ENCODE peak calls at places on chromosomes 7 and 10, in ten cellular contexts. R, L, V, J, K, O, I, E, T and D are unnamed samples.
A peak's percentile ranks its signal among the peaks of the same experiment; 100 is the strongest.

GRCh38 chr10:75234683-75235374 is 928 bp downstream of the COMTD1 start:
- DNase-seq in R (peak; percentile 69), L (no peak), V (no peak), J (peak; percentile 15), K (peak; percentile 34), O (no peak), I (no peak), E (peak; percentile 51), T (no peak), D (peak; percentile 38)

GRCh38 chr10:97124211-97124610 is 61.5 kb downstream of the SLIT1 start:
- DNase-seq in R (no peak), L (no peak), V (no peak), J (no peak), K (no peak), O (no peak), I (peak; percentile 56), E (no peak), T (no peak), D (no peak)

GRCh38 chr7:112869111-112869774 is 79.0 kb upstream of the TMEM168 start:
- DNase-seq in R (peak; percentile 47), L (no peak), V (peak; percentile 27), J (no peak), K (peak; percentile 62), O (peak; percentile 21), I (no peak), E (no peak), T (peak; percentile 19), D (no peak)

GRCh38 chr7:116242177-116242576 is 31.8 kb downstream of the TES start:
- DNase-seq in R (no peak), L (no peak), V (no peak), J (no peak), K (no peak), O (no peak), I (no peak), E (no peak), T (no peak), D (no peak)

GRCh38 chr10:84352251-84352842 is 24.0 kb downstream of the CCSER2 start:
- DNase-seq in R (peak; percentile 72), L (peak; percentile 35), V (peak; percentile 49), J (peak; percentile 50), K (peak; percentile 72), O (peak; percentile 61), I (no peak), E (peak; percentile 60), T (peak; percentile 54), D (peak; percentile 1)

GRCh38 chr10:31914370-31914769 is 14.3 kb downstream of the ARHGAP12 start:
- DNase-seq in R (no peak), L (no peak), V (no peak), J (no peak), K (no peak), O (no peak), I (no peak), E (no peak), T (no peak), D (no peak)

GRCh38 chr7:98185101-98185500 is 26.1 kb upstream of the BHLHA15 start:
- DNase-seq in R (no peak), L (no peak), V (no peak), J (no peak), K (no peak), O (no peak), I (no peak), E (no peak), T (no peak), D (no peak)

GRCh38 chr7:1055084-1055450 is 10.7 kb downstream of the GPR146 start:
- DNase-seq in R (peak; percentile 51), L (peak; percentile 89), V (peak; percentile 38), J (peak; percentile 18), K (peak; percentile 42), O (peak; percentile 55), I (peak; percentile 72), E (no peak), T (no peak), D (peak; percentile 84)

GRCh38 chr10:18178862-18179483 is 38.7 kb downstream of the CACNB2 start:
- DNase-seq in R (no peak), L (no peak), V (no peak), J (no peak), K (no peak), O (no peak), I (no peak), E (no peak), T (no peak), D (no peak)

GRCh38 chr7:6409991-6410693 is 37.6 kb downstream of the DAGLB start:
- DNase-seq in R (no peak), L (no peak), V (no peak), J (no peak), K (no peak), O (no peak), I (no peak), E (no peak), T (no peak), D (no peak)

GRCh38 chr10:33114451-33114944 is 156.5 kb upstream of the ITGB1 start:
- DNase-seq in R (no peak), L (no peak), V (no peak), J (no peak), K (no peak), O (no peak), I (no peak), E (no peak), T (peak; percentile 47), D (no peak)

GRCh38 chr7:30992414-30992813 is 28.7 kb downstream of the GHRHR start:
- DNase-seq in R (no peak), L (no peak), V (no peak), J (no peak), K (no peak), O (no peak), I (no peak), E (no peak), T (no peak), D (no peak)

GRCh38 chr10:4941540-4942330 is 21.5 kb upstream of the AKR1C1 start:
- DNase-seq in R (no peak), L (no peak), V (no peak), J (no peak), K (no peak), O (no peak), I (peak; percentile 9), E (no peak), T (no peak), D (no peak)

GRCh38 chr10:93406367-93407145 is 75.6 kb downstream of the MYOF start:
- DNase-seq in R (no peak), L (no peak), V (no peak), J (no peak), K (no peak), O (no peak), I (no peak), E (no peak), T (peak; percentile 17), D (no peak)

GRCh38 chr7:25844109-25844915 is 307.7 kb upstream of the NFE2L3 start:
- DNase-seq in R (no peak), L (no peak), V (no peak), J (no peak), K (no peak), O (no peak), I (no peak), E (no peak), T (no peak), D (no peak)

GRCh38 chr10:128030498-128031072 is 95.6 kb downstream of the MKI67 start:
- DNase-seq in R (no peak), L (no peak), V (no peak), J (no peak), K (no peak), O (no peak), I (no peak), E (no peak), T (no peak), D (no peak)

GRCh38 chr7:33776791-33777190 is 128.5 kb upstream of the BMPER start:
- DNase-seq in R (no peak), L (no peak), V (no peak), J (no peak), K (no peak), O (no peak), I (no peak), E (no peak), T (no peak), D (no peak)

GRCh38 chr7:37390149-37390548 is 58.5 kb downstream of the ELMO1 start:
- DNase-seq in R (no peak), L (no peak), V (no peak), J (no peak), K (no peak), O (no peak), I (no peak), E (no peak), T (no peak), D (no peak)

GRCh38 chr10:79253704-79254103 is 93.6 kb upstream of the PPIF start:
- DNase-seq in R (no peak), L (no peak), V (no peak), J (no peak), K (no peak), O (no peak), I (no peak), E (no peak), T (no peak), D (no peak)

GRCh38 chr7:149238051-149238450 is 1.4 kb upstream of the ZNF212 start:
- DNase-seq in R (no peak), L (no peak), V (no peak), J (no peak), K (no peak), O (no peak), I (no peak), E (no peak), T (no peak), D (no peak)

GRCh38 chr10:71774916-71775702 is 1.8 kb upstream of the VSIR start:
- DNase-seq in R (peak; percentile 26), L (no peak), V (no peak), J (no peak), K (no peak), O (no peak), I (no peak), E (no peak), T (no peak), D (no peak)

GRCh38 chr10:105540381-105540780 is 899.3 kb downstream of the SORCS3 start:
- DNase-seq in R (no peak), L (no peak), V (no peak), J (no peak), K (no peak), O (no peak), I (no peak), E (no peak), T (no peak), D (no peak)

GRCh38 chr10:116336866-116337265 is 12.6 kb downstream of the CCDC172 start:
- DNase-seq in R (no peak), L (no peak), V (no peak), J (no peak), K (no peak), O (no peak), I (no peak), E (no peak), T (no peak), D (no peak)

GRCh38 chr10:92839191-92840085 is 8.9 kb upstream of the EXOC6 start:
- DNase-seq in R (peak; percentile 68), L (peak; percentile 49), V (peak; percentile 19), J (no peak), K (peak; percentile 74), O (no peak), I (peak; percentile 0), E (peak; percentile 64), T (no peak), D (no peak)

GRCh38 chr10:100979821-100980272 is 7.5 kb downstream of the MRPL43 start:
- DNase-seq in R (no peak), L (no peak), V (no peak), J (no peak), K (no peak), O (no peak), I (no peak), E (peak; percentile 15), T (no peak), D (no peak)

GRCh38 chr7:17802056-17802455 is 138.2 kb downstream of the SNX13 start:
- DNase-seq in R (no peak), L (no peak), V (no peak), J (no peak), K (no peak), O (no peak), I (no peak), E (no peak), T (no peak), D (no peak)

GRCh38 chr7:82019538-82019937 is 249.7 kb upstream of the HGF start:
- DNase-seq in R (no peak), L (no peak), V (no peak), J (no peak), K (no peak), O (no peak), I (no peak), E (no peak), T (no peak), D (no peak)

GRCh38 chr7:72467237-72467636 is 55.1 kb upstream of the CALN1 start:
- DNase-seq in R (no peak), L (no peak), V (no peak), J (no peak), K (no peak), O (no peak), I (no peak), E (no peak), T (no peak), D (no peak)